ENCODE peak calls at places on chromosomes 2 and 18, in eight cellular contexts. One of them, this sample, is unnamed.

GRCh38 chr18:62741118-62741566 is 25.8 kb downstream of the PHLPP1 start:
- DNase-seq in upper lobe of right lung: no peak
- DNase-seq in mammary epithelial cell: peak
- DNase-seq in Calu3: peak
- DNase-seq in cardiac muscle cell: peak
- DNase-seq in A549: peak
- DNase-seq in AG10803: peak
- DNase-seq in fibroblast of lung: no peak
- DNase-seq in this sample: no peak

GRCh38 chr18:32243358-32243757 is 53.5 kb downstream of the MEP1B start:
- DNase-seq in AG10803: no peak
- DNase-seq in Calu3: no peak
- DNase-seq in fibroblast of lung: no peak
- DNase-seq in mammary epithelial cell: no peak
- DNase-seq in cardiac muscle cell: no peak
- DNase-seq in A549: no peak
- DNase-seq in upper lobe of right lung: no peak
- DNase-seq in this sample: no peak

GRCh38 chr2:209496586-209496982 is 72.7 kb downstream of the MAP2 start:
- DNase-seq in A549: no peak
- DNase-seq in upper lobe of right lung: no peak
- DNase-seq in Calu3: no peak
- DNase-seq in cardiac muscle cell: peak
- DNase-seq in fibroblast of lung: peak
- DNase-seq in mammary epithelial cell: peak
- DNase-seq in AG10803: peak
- DNase-seq in this sample: no peak

GRCh38 chr18:77059294-77059916 is 73.2 kb downstream of the MBP start:
- DNase-seq in AG10803: peak
- DNase-seq in fibroblast of lung: peak
- DNase-seq in upper lobe of right lung: no peak
- DNase-seq in A549: peak
- DNase-seq in mammary epithelial cell: peak
- DNase-seq in Calu3: peak
- DNase-seq in cardiac muscle cell: peak
- DNase-seq in this sample: peak

GRCh38 chr18:27750014-27750413 is 426.9 kb downstream of the CDH2 start:
- DNase-seq in Calu3: peak
- DNase-seq in fibroblast of lung: peak
- DNase-seq in upper lobe of right lung: no peak
- DNase-seq in AG10803: peak
- DNase-seq in A549: no peak
- DNase-seq in cardiac muscle cell: peak
- DNase-seq in mammary epithelial cell: peak
- DNase-seq in this sample: peak

GRCh38 chr2:70044290-70045040 is 42.8 kb upstream of the PCBP1 start:
- DNase-seq in A549: no peak
- DNase-seq in upper lobe of right lung: no peak
- DNase-seq in fibroblast of lung: no peak
- DNase-seq in AG10803: no peak
- DNase-seq in cardiac muscle cell: no peak
- DNase-seq in Calu3: no peak
- DNase-seq in mammary epithelial cell: no peak
- DNase-seq in this sample: no peak

GRCh38 chr2:226674123-226674522 is 125.5 kb downstream of the IRS1 start:
- DNase-seq in A549: no peak
- DNase-seq in upper lobe of right lung: no peak
- DNase-seq in cardiac muscle cell: peak
- DNase-seq in mammary epithelial cell: no peak
- DNase-seq in fibroblast of lung: peak
- DNase-seq in AG10803: no peak
- DNase-seq in Calu3: no peak
- DNase-seq in this sample: no peak

GRCh38 chr2:10135296-10136089 is 13.0 kb downstream of the RRM2 start:
- DNase-seq in A549: no peak
- DNase-seq in fibroblast of lung: peak
- DNase-seq in Calu3: no peak
- DNase-seq in upper lobe of right lung: no peak
- DNase-seq in mammary epithelial cell: peak
- DNase-seq in cardiac muscle cell: peak
- DNase-seq in AG10803: peak
- DNase-seq in this sample: no peak

GRCh38 chr18:49585781-49586663 is 24.2 kb downstream of the LIPG start:
- DNase-seq in A549: no peak
- DNase-seq in Calu3: no peak
- DNase-seq in fibroblast of lung: no peak
- DNase-seq in mammary epithelial cell: no peak
- DNase-seq in AG10803: no peak
- DNase-seq in cardiac muscle cell: no peak
- DNase-seq in upper lobe of right lung: no peak
- DNase-seq in this sample: no peak

GRCh38 chr2:86703704-86704370 is 16.3 kb upstream of the RMND5A start:
- DNase-seq in upper lobe of right lung: no peak
- DNase-seq in A549: no peak
- DNase-seq in fibroblast of lung: peak
- DNase-seq in cardiac muscle cell: peak
- DNase-seq in mammary epithelial cell: peak
- DNase-seq in AG10803: peak
- DNase-seq in Calu3: peak
- DNase-seq in this sample: no peak

GRCh38 chr2:135904590-135904989 is 28.3 kb upstream of the MCM6 start:
- DNase-seq in Calu3: no peak
- DNase-seq in A549: no peak
- DNase-seq in mammary epithelial cell: peak
- DNase-seq in fibroblast of lung: peak
- DNase-seq in upper lobe of right lung: no peak
- DNase-seq in AG10803: peak
- DNase-seq in cardiac muscle cell: peak
- DNase-seq in this sample: no peak

GRCh38 chr18:47912343-47912742 is 18.1 kb downstream of the SMAD2 start:
- DNase-seq in Calu3: no peak
- DNase-seq in mammary epithelial cell: peak
- DNase-seq in AG10803: no peak
- DNase-seq in A549: no peak
- DNase-seq in upper lobe of right lung: no peak
- DNase-seq in cardiac muscle cell: peak
- DNase-seq in fibroblast of lung: no peak
- DNase-seq in this sample: no peak

GRCh38 chr2:230640540-230641011 is 72.1 kb upstream of the CAB39 start:
- DNase-seq in upper lobe of right lung: no peak
- DNase-seq in cardiac muscle cell: no peak
- DNase-seq in Calu3: no peak
- DNase-seq in A549: no peak
- DNase-seq in mammary epithelial cell: peak
- DNase-seq in AG10803: no peak
- DNase-seq in fibroblast of lung: peak
- DNase-seq in this sample: no peak

GRCh38 chr2:126719191-126720030 is 63.5 kb downstream of the GYPC start:
- DNase-seq in A549: no peak
- DNase-seq in fibroblast of lung: no peak
- DNase-seq in cardiac muscle cell: no peak
- DNase-seq in AG10803: no peak
- DNase-seq in Calu3: no peak
- DNase-seq in mammary epithelial cell: no peak
- DNase-seq in upper lobe of right lung: no peak
- DNase-seq in this sample: no peak

GRCh38 chr2:50995610-50996009 is 36.3 kb downstream of the NRXN1 start:
- DNase-seq in fibroblast of lung: peak
- DNase-seq in A549: no peak
- DNase-seq in cardiac muscle cell: peak
- DNase-seq in upper lobe of right lung: no peak
- DNase-seq in Calu3: no peak
- DNase-seq in AG10803: peak
- DNase-seq in mammary epithelial cell: no peak
- DNase-seq in this sample: no peak

GRCh38 chr2:111705711-111706323 is 178.2 kb downstream of the ANAPC1 start:
- DNase-seq in A549: peak
- DNase-seq in upper lobe of right lung: no peak
- DNase-seq in cardiac muscle cell: peak
- DNase-seq in fibroblast of lung: peak
- DNase-seq in mammary epithelial cell: peak
- DNase-seq in AG10803: peak
- DNase-seq in Calu3: peak
- DNase-seq in this sample: no peak

GRCh38 chr18:32328974-32329373 is 139.1 kb downstream of the MEP1B start:
- DNase-seq in AG10803: no peak
- DNase-seq in Calu3: no peak
- DNase-seq in mammary epithelial cell: no peak
- DNase-seq in fibroblast of lung: no peak
- DNase-seq in upper lobe of right lung: no peak
- DNase-seq in cardiac muscle cell: no peak
- DNase-seq in A549: no peak
- DNase-seq in this sample: no peak

GRCh38 chr2:98346259-98347236 is at the start of gene CNGA3:
- DNase-seq in AG10803: peak
- DNase-seq in Calu3: peak
- DNase-seq in mammary epithelial cell: peak
- DNase-seq in A549: no peak
- DNase-seq in fibroblast of lung: peak
- DNase-seq in upper lobe of right lung: peak
- DNase-seq in cardiac muscle cell: peak
- DNase-seq in this sample: peak

GRCh38 chr2:213157242-213157641 is 5.8 kb upstream of the IKZF2 start:
- DNase-seq in AG10803: no peak
- DNase-seq in cardiac muscle cell: no peak
- DNase-seq in mammary epithelial cell: no peak
- DNase-seq in upper lobe of right lung: no peak
- DNase-seq in A549: no peak
- DNase-seq in fibroblast of lung: no peak
- DNase-seq in Calu3: no peak
- DNase-seq in this sample: no peak

GRCh38 chr2:29921560-29921915 is at the start of gene ALK:
- DNase-seq in mammary epithelial cell: peak
- DNase-seq in upper lobe of right lung: peak
- DNase-seq in cardiac muscle cell: peak
- DNase-seq in AG10803: peak
- DNase-seq in fibroblast of lung: peak
- DNase-seq in Calu3: peak
- DNase-seq in A549: peak
- DNase-seq in this sample: peak
- TF ChIP-seq CTCF in mammary epithelial cell: no peak
- TF ChIP-seq CTCF in upper lobe of right lung: no peak
- TF ChIP-seq CTCF in cardiac muscle cell: no peak
- TF ChIP-seq CTCF in AG10803: no peak
- TF ChIP-seq CTCF in fibroblast of lung: no peak
- TF ChIP-seq CTCF in Calu3: no peak
- TF ChIP-seq CTCF in A549: no peak
- TF ChIP-seq CTCF in this sample: no peak

GRCh38 chr18:25516121-25516520 is 164.2 kb upstream of the ZNF521 start:
- DNase-seq in AG10803: no peak
- DNase-seq in upper lobe of right lung: no peak
- DNase-seq in fibroblast of lung: no peak
- DNase-seq in Calu3: no peak
- DNase-seq in cardiac muscle cell: no peak
- DNase-seq in mammary epithelial cell: no peak
- DNase-seq in A549: no peak
- DNase-seq in this sample: no peak

GRCh38 chr18:25516747-25517498 is 165.0 kb upstream of the ZNF521 start:
- DNase-seq in A549: no peak
- DNase-seq in upper lobe of right lung: no peak
- DNase-seq in Calu3: no peak
- DNase-seq in AG10803: no peak
- DNase-seq in mammary epithelial cell: no peak
- DNase-seq in cardiac muscle cell: no peak
- DNase-seq in fibroblast of lung: no peak
- DNase-seq in this sample: no peak

GRCh38 chr18:25517881-25518715 is 166.1 kb upstream of the ZNF521 start:
- DNase-seq in A549: no peak
- DNase-seq in fibroblast of lung: no peak
- DNase-seq in mammary epithelial cell: no peak
- DNase-seq in cardiac muscle cell: no peak
- DNase-seq in AG10803: no peak
- DNase-seq in upper lobe of right lung: no peak
- DNase-seq in Calu3: no peak
- DNase-seq in this sample: no peak

DNA sequence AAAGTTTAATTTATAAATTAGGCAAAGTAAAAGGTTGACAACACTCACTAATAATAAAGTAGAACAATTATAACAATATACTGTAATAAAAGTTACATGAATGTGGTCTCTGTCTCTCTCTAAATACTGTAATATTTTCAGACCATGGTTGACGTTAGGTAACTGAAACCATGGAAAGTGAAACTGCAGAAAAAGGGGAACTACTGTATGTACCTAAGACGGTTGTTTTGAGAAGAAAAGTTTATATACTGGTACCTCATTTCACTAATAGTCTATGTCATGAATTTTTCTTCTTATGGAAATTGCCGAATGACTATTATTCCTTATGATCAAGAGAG is 166.7 kb upstream of the ZNF521 start:
- DNase-seq in Calu3: no peak
- DNase-seq in AG10803: no peak
- DNase-seq in cardiac muscle cell: no peak
- DNase-seq in A549: no peak
- DNase-seq in mammary epithelial cell: no peak
- DNase-seq in fibroblast of lung: no peak
- DNase-seq in upper lobe of right lung: no peak
- DNase-seq in this sample: no peak
- TF ChIP-seq CTCF in Calu3: no peak
- TF ChIP-seq CTCF in AG10803: no peak
- TF ChIP-seq CTCF in cardiac muscle cell: no peak
- TF ChIP-seq CTCF in A549: no peak
- TF ChIP-seq CTCF in mammary epithelial cell: no peak
- TF ChIP-seq CTCF in fibroblast of lung: no peak
- TF ChIP-seq CTCF in upper lobe of right lung: no peak
- TF ChIP-seq CTCF in this sample: no peak

GRCh38 chr2:171244970-171245782 is 84.5 kb upstream of the TLK1 start:
- DNase-seq in fibroblast of lung: peak
- DNase-seq in Calu3: peak
- DNase-seq in upper lobe of right lung: no peak
- DNase-seq in cardiac muscle cell: peak
- DNase-seq in A549: no peak
- DNase-seq in AG10803: peak
- DNase-seq in mammary epithelial cell: peak
- DNase-seq in this sample: no peak
- TF ChIP-seq CTCF in fibroblast of lung: no peak
- TF ChIP-seq CTCF in Calu3: no peak
- TF ChIP-seq CTCF in upper lobe of right lung: no peak
- TF ChIP-seq CTCF in cardiac muscle cell: no peak
- TF ChIP-seq CTCF in A549: no peak
- TF ChIP-seq CTCF in AG10803: no peak
- TF ChIP-seq CTCF in mammary epithelial cell: peak
- TF ChIP-seq CTCF in this sample: no peak

DNA sequence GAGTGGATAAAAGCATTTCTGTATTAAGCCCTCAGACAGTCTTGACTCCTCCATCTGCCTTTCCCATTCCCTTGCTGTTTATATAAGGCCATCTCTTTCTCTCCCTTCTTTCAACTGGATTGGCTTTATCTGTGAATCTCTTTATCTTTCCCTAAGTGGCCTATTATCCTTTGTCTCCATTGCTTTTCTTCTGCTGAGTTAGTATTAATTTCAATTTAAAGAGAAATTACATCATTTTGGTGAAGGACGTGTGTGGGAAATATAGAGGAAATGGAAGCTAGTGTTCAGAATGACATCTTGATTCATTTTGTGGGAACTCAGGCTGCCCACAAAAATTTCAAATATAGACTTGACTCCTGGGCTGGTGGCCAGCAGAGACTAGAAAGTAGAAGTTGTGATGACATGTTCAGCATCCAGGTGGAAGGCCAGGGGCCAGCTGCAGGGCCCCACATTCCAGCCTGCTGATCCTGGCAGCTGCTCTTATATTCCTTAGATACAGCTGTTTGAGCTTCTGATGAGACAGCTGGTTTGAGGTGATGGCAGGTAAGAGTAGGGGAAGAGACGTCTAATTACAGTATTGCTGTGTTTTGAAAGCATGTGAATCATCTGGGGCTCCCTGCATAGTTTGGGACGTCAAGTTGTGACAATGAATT is 52.3 kb downstream of the DIS3L2 start:
- DNase-seq in AG10803: peak
- DNase-seq in fibroblast of lung: peak
- DNase-seq in cardiac muscle cell: peak
- DNase-seq in mammary epithelial cell: peak
- DNase-seq in A549: no peak
- DNase-seq in upper lobe of right lung: no peak
- DNase-seq in Calu3: no peak
- DNase-seq in this sample: no peak
- TF ChIP-seq CTCF in AG10803: no peak
- TF ChIP-seq CTCF in fibroblast of lung: no peak
- TF ChIP-seq CTCF in cardiac muscle cell: no peak
- TF ChIP-seq CTCF in mammary epithelial cell: no peak
- TF ChIP-seq CTCF in A549: no peak
- TF ChIP-seq CTCF in upper lobe of right lung: no peak
- TF ChIP-seq CTCF in Calu3: no peak
- TF ChIP-seq CTCF in this sample: no peak